ENCODE peak calls at places on chromosomes 12 and 14, in six cellular contexts. A is astrocyte of the spinal cord, O is GM23338, G is NCI-H2081, V is NAMALWA, E is epithelial cell of prostate. R is an unnamed sample.

GRCh38 chr14:32300146-32300545 is 29.0 kb upstream of the AKAP6 start:
- DNase-seq in A (no peak), O (no peak), G (no peak), V (no peak), E (no peak), R (no peak)

GRCh38 chr12:111598637-111599458 is at the start of gene ATXN2:
- DNase-seq in A (no peak), O (peak), G (peak), V (no peak), E (no peak), R (peak)

GRCh38 chr14:73935666-73936065 is 14.2 kb downstream of the FAM161B start:
- DNase-seq in A (peak), O (peak), G (no peak), V (peak), E (no peak), R (no peak)

GRCh38 chr14:91127411-91127810 is 13.5 kb downstream of the DGLUCY start:
- DNase-seq in A (no peak), O (no peak), G (no peak), V (no peak), E (peak), R (no peak)

GRCh38 chr12:95605087-95605486 is 53.8 kb upstream of the USP44 start:
- DNase-seq in A (peak), O (no peak), G (no peak), V (no peak), E (no peak), R (no peak)

GRCh38 chr12:59452746-59453145 is 143.1 kb upstream of the SLC16A7 start:
- DNase-seq in A (no peak), O (no peak), G (no peak), V (no peak), E (no peak), R (no peak)

GRCh38 chr14:62373889-62374394 is 611.7 kb downstream of the SNAPC1 start:
- DNase-seq in A (no peak), O (no peak), G (no peak), V (no peak), E (no peak), R (no peak)

GRCh38 chr12:68234140-68234539 is 8.5 kb upstream of the IL26 start:
- DNase-seq in A (no peak), O (no peak), G (no peak), V (no peak), E (no peak), R (no peak)

GRCh38 chr12:10042167-10042566 is 11.7 kb downstream of the CLEC9A start:
- DNase-seq in A (no peak), O (no peak), G (no peak), V (no peak), E (no peak), R (no peak)

GRCh38 chr12:65306603-65307501 is 28.4 kb downstream of the MSRB3 start:
- DNase-seq in A (peak), O (peak), G (no peak), V (peak), E (no peak), R (no peak)

GRCh38 chr14:72771561-72771960 is 122.3 kb downstream of the DPF3 start:
- DNase-seq in A (no peak), O (no peak), G (no peak), V (no peak), E (no peak), R (no peak)

GRCh38 chr14:103597623-103598372 is 31.2 kb upstream of the KLC1 start:
- DNase-seq in A (peak), O (no peak), G (no peak), V (no peak), E (no peak), R (no peak)

GRCh38 chr14:58272589-58273372 is 25.6 kb upstream of the ARID4A start:
- DNase-seq in A (peak), O (peak), G (no peak), V (peak), E (no peak), R (no peak)

GRCh38 chr12:71312767-71313375 is 126.7 kb upstream of the LGR5 start:
- DNase-seq in A (peak), O (no peak), G (no peak), V (no peak), E (no peak), R (no peak)

GRCh38 chr12:124217508-124217981 is 77.3 kb upstream of the RFLNA start:
- DNase-seq in A (peak), O (peak), G (no peak), V (no peak), E (no peak), R (no peak)

GRCh38 chr14:90593254-90594040 is 196.6 kb downstream of the CALM1 start:
- DNase-seq in A (no peak), O (no peak), G (no peak), V (no peak), E (no peak), R (no peak)

GRCh38 chr12:3726455-3726854 is 26.5 kb downstream of the CRACR2A start:
- DNase-seq in A (no peak), O (no peak), G (no peak), V (no peak), E (no peak), R (no peak)

GRCh38 chr12:121334513-121335343 is 17.5 kb downstream of the ANAPC5 start:
- DNase-seq in A (peak), O (peak), G (peak), V (peak), E (peak), R (no peak)

GRCh38 chr12:51056242-51056641 is 8.1 kb downstream of the LETMD1 start:
- DNase-seq in A (no peak), O (no peak), G (no peak), V (no peak), E (peak), R (no peak)

GRCh38 chr12:114316076-114316475 is 89.9 kb downstream of the TBX5 start:
- DNase-seq in A (peak), O (peak), G (no peak), V (no peak), E (peak), R (no peak)

GRCh38 chr12:6541371-6542165 is 7.3 kb downstream of the GAPDH start:
- DNase-seq in A (no peak), O (no peak), G (no peak), V (no peak), E (no peak), R (no peak)

GRCh38 chr12:54593135-54593534 is 4.7 kb upstream of the PPP1R1A start:
- DNase-seq in A (no peak), O (no peak), G (no peak), V (no peak), E (no peak), R (no peak)

GRCh38 chr12:124910561-124911478 is 3.6 kb downstream of the UBC start:
- DNase-seq in A (no peak), O (peak), G (no peak), V (peak), E (no peak), R (no peak)

GRCh38 chr14:58861546-58861945 is 223.8 kb downstream of the DACT1 start:
- DNase-seq in A (peak), O (no peak), G (no peak), V (no peak), E (no peak), R (no peak)

GRCh38 chr12:9364224-9365176 is 156.3 kb upstream of the PZP start:
- DNase-seq in A (peak), O (peak), G (no peak), V (peak), E (peak), R (no peak)

GRCh38 chr12:32083489-32083888 is 23.2 kb upstream of the BICD1 start:
- DNase-seq in A (peak), O (no peak), G (no peak), V (no peak), E (no peak), R (no peak)

GRCh38 chr14:95431199-95432145 is 85.0 kb downstream of the SYNE3 start:
- DNase-seq in A (peak), O (peak), G (peak), V (peak), E (no peak), R (no peak)

GRCh38 chr12:132318135-132318534 is 11.3 kb downstream of the GALNT9 start:
- DNase-seq in A (no peak), O (no peak), G (no peak), V (no peak), E (no peak), R (no peak)

R was measured in activated T-helper 1 cell treated with anti-CD3 and anti-CD28 coated beads, Interleukin-2, amount 50 U/mL, for 16 hours.